ENCODE peak calls at places on chromosomes 2 and 18, in seven cellular contexts. K is neuronal stem cell, E is mesendoderm, Q is H9, R is IMR-90, F is mesenchymal stem cell, D is H1. M is an unnamed sample.

GRCh38 chr2:239765911-239766310 is 259.2 kb downstream of the NDUFA10 start:
- DNase-seq in K (no peak), E (no peak), Q (no peak), R (no peak), F (no peak), D (no peak), M (no peak)

GRCh38 chr2:105328281-105329196 is 996 bp downstream of the TGFBRAP1 start:
- DNase-seq in K (no peak), E (peak), Q (no peak), R (peak), F (peak), D (no peak), M (peak)

GRCh38 chr2:206225435-206226232 is 48.8 kb upstream of the ZDBF2 start:
- DNase-seq in K (no peak), E (no peak), Q (no peak), R (no peak), F (no peak), D (no peak), M (no peak)

GRCh38 chr2:118974103-118974911 is 32.3 kb downstream of the MARCO start:
- DNase-seq in K (no peak), E (peak), Q (no peak), R (peak), F (no peak), D (no peak), M (peak)

GRCh38 chr2:120415728-120416509 is 70.0 kb downstream of the INHBB start:
- DNase-seq in K (no peak), E (no peak), Q (no peak), R (no peak), F (no peak), D (no peak), M (no peak)

GRCh38 chr2:105254520-105255210 is 13.1 kb downstream of the GPR45 start:
- DNase-seq in K (no peak), E (no peak), Q (no peak), R (no peak), F (no peak), D (no peak), M (no peak)

GRCh38 chr2:241569831-241570281 is 11.3 kb downstream of the BOK start:
- DNase-seq in K (no peak), E (no peak), Q (peak), R (no peak), F (no peak), D (no peak), M (peak)

GRCh38 chr2:20671736-20672080 is 4.8 kb downstream of the GDF7 start:
- DNase-seq in K (no peak), E (no peak), Q (no peak), R (no peak), F (no peak), D (no peak), M (no peak)

GRCh38 chr2:121212661-121213325 is 72.2 kb downstream of the TFCP2L1 start:
- DNase-seq in K (no peak), E (no peak), Q (peak), R (no peak), F (no peak), D (no peak), M (no peak)

GRCh38 chr2:236085647-236086046 is 82.5 kb downstream of the GBX2 start:
- DNase-seq in K (peak), E (peak), Q (peak), R (no peak), F (no peak), D (no peak), M (no peak)

GRCh38 chr2:236086971-236087465 is 81.2 kb downstream of the GBX2 start:
- DNase-seq in K (peak), E (peak), Q (peak), R (no peak), F (no peak), D (peak), M (no peak)

GRCh38 chr2:236086403-236086970 is 81.7 kb downstream of the GBX2 start:
- DNase-seq in K (no peak), E (no peak), Q (no peak), R (no peak), F (no peak), D (no peak), M (no peak)

GRCh38 chr2:236083934-236084333 is 84.3 kb downstream of the GBX2 start:
- DNase-seq in K (no peak), E (no peak), Q (no peak), R (no peak), F (no peak), D (no peak), M (no peak)

GRCh38 chr2:236085211-236085610 is 83.0 kb downstream of the GBX2 start:
- DNase-seq in K (no peak), E (no peak), Q (no peak), R (no peak), F (no peak), D (no peak), M (no peak)
- H3K4me2 ChIP-seq in K (peak), E (no peak), Q (no peak), R (no peak), F (no peak), D (peak), M (no peak)

DNA sequence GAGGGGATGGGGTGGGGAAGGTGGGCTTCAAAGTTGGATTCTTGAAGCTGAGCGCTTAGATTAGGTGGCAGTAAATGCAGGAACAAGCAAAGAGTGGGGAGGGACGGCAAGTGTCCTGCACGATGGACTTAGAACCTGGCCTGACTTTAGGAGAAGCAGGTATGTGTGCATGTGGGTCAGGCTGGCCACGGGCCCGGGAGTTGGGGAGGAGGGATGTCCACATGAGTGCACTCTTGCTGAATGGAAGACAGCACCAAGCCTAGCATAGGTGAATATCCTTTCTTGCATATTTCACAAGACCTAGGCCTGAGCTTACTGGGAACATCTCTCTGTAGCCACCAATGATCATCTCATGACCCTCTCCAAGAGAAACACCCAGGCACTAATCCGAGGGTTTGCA is 96.1 kb downstream of the DDX1 start:
- DNase-seq in K (no peak), E (no peak), Q (no peak), R (no peak), F (no peak), D (no peak), M (no peak)
- H2BK120ac ChIP-seq in K (no peak), E (no peak), Q (no peak), R (no peak), F (no peak), D (no peak), M (no peak)

GRCh38 chr18:48683197-48683596 is 144.4 kb downstream of the CTIF start:
- DNase-seq in K (no peak), E (no peak), Q (no peak), R (no peak), F (no peak), D (no peak), M (no peak)
- H3K4me2 ChIP-seq in K (no peak), E (no peak), Q (no peak), R (no peak), F (no peak), D (no peak), M (no peak)

GRCh38 chr2:6578417-6578816 is 287.3 kb downstream of the CMPK2 start:
- DNase-seq in K (no peak), E (no peak), Q (no peak), R (no peak), F (no peak), D (no peak), M (no peak)
- H2BK120ac ChIP-seq in K (no peak), E (no peak), Q (no peak), R (peak), F (no peak), D (no peak), M (no peak)

DNA sequence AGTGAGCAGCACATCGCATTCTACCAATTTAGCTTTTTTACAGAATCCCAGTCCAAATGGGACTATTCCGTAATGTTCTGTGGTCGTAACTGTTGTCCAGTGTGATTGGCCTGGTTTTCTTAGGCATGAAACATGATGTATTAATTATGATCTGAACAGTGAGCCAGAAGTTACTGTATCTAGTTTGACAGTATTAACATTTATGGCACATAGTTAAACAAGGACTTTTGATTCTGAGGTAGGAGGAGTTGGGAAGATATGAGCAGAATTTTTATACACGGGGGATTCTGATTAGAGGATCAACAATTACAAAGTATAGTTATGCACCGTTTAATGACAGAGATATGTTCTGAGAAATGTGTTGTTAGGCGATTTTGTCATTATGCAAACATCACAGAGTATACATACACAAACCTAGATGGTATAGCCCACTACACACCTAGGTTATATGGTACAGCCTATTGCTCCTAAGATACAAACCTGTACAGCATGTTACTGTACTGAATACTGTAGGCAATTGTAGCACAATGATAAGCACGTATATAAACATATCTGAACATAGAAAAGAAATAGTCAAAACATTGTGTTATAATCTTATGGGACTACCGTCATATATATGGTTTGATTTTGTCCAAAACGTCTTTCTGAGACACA is 85.0 kb downstream of the DPP10 start:
- DNase-seq in K (no peak), E (no peak), Q (no peak), R (no peak), F (no peak), D (no peak), M (no peak)
- H3K4me2 ChIP-seq in K (no peak), E (no peak), Q (no peak), R (no peak), F (no peak), D (no peak), M (no peak)

DNA sequence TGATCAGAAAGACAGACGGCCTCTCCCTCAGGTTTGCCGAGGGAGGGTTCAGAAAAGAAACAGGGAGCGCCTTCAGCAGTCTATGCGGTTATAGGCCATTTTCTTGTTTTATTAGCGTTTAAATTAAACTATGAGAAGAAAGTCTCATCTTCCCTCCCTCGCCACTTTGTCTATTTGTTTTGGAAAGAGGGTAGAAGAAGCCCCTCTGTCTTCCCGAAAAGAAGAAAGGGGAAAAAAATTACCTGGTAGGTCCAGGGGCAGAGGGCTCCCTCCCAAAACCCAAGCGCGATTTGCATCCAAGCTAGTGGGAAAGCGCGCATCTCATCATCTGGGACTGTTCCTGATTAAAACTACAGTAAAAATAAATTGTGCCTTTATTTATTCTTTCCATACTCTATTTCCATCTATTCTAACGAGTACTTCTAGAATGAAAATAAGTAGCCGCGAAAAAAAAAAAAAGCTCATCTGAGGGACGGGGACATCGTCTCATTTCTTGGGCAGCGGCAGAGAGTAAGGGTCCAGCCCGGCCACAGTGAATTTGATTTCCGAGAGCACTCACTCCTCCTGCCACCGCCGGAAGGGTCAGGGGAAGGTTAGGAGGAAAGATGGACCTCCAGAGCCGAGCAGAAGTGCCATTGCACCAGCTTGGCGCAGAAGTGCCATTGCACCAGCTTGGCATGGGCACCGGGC is 2.4 kb downstream of the PAX8 start:
- DNase-seq in K (peak), E (no peak), Q (no peak), R (no peak), F (no peak), D (no peak), M (no peak)
- H2BK120ac ChIP-seq in K (no peak), E (no peak), Q (no peak), R (no peak), F (no peak), D (no peak), M (no peak)

DNA sequence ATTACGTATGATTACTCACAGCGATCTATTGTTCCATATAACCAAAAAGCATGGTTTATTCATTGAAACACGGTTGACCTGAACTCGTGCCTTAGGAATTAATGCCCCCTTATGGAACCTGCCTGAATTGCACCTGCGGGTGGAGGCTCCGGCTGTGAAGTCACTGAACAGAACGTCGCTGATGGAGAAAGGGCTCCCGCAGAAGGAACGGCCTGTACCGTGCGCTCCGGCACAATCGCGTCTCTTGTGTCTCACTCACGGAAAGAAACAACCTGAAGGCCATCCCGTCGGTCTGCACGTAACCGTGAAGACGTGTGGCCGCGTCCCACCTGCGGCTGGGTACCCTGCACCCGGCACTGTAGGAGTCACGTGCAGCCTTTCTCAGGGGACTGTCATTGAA is 133.1 kb downstream of the NFATC1 start:
- DNase-seq in K (peak), E (peak), Q (peak), R (peak), F (peak), D (peak), M (peak)
- H3K4me2 ChIP-seq in K (no peak), E (no peak), Q (no peak), R (no peak), F (no peak), D (no peak), M (no peak)

DNA sequence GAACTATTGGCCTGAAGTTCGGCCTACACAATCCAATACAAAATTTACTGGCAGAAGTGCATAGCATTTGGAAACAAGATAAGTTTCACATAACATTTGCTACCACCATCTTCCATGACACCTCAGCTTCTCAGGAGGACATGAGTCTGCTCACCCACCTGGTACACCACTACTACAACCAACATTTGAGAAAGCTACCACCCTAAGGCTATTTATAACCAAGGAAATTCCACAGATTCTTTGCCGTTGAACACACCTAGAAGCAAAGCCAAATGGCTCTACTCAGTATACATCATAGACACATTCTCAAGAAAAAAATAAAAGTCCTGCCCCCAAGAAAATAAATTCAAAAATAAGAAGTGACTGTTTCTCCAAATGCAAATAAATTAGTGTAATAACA is 145.3 kb downstream of the SPAG16 start:
- DNase-seq in K (no peak), E (peak), Q (no peak), R (peak), F (no peak), D (no peak), M (peak)
- H2BK120ac ChIP-seq in K (no peak), E (no peak), Q (no peak), R (peak), F (no peak), D (no peak), M (peak)

M was measured in trophoblast cell.